ENCODE peak calls at places on chromosomes 3 and 15, in four cellular contexts. D is stimulated activated CD4-positive, alpha-beta T cell treated with anti-CD3 and anti-CD28 coated beads, Interleukin-1b, Interleukin-23, amount 100 ng/mL, for 4 hours; Q is KG1; V is kidney. E is an unnamed sample.

GRCh38 chr3:124774305-124774673 is 44.0 kb downstream of the UMPS start:
- DNase-seq in D (no peak), Q (no peak), V (peak), E (no peak)

GRCh38 chr3:160006282-160007163 is 17.9 kb downstream of the IL12A start:
- DNase-seq in D (no peak), Q (no peak), V (no peak), E (no peak)

GRCh38 chr3:186614597-186615483 is 2.0 kb downstream of the AHSG start:
- DNase-seq in D (peak), Q (peak), V (no peak), E (peak)

GRCh38 chr15:64521726-64522164 is 61.4 kb downstream of the ZNF609 start:
- DNase-seq in D (no peak), Q (no peak), V (no peak), E (no peak)

GRCh38 chr15:88382482-88382983 is 84.7 kb downstream of the MRPL46 start:
- DNase-seq in D (no peak), Q (no peak), V (no peak), E (no peak)

GRCh38 chr3:20575153-20575552 is 389.1 kb upstream of the SGO1 start:
- DNase-seq in D (no peak), Q (no peak), V (no peak), E (no peak)

GRCh38 chr15:46222861-46223260 is 588.0 kb downstream of the SQOR start:
- DNase-seq in D (no peak), Q (no peak), V (no peak), E (no peak)

GRCh38 chr3:106827515-106828213 is 549.6 kb upstream of the CCDC54 start:
- DNase-seq in D (no peak), Q (no peak), V (no peak), E (no peak)

GRCh38 chr15:49741721-49742120 is 120.9 kb downstream of the DTWD1 start:
- DNase-seq in D (no peak), Q (no peak), V (no peak), E (no peak)

GRCh38 chr3:62373215-62373614 is at the start of gene FEZF2:
- DNase-seq in D (no peak), Q (no peak), V (no peak), E (no peak)

GRCh38 chr3:118760611-118761606 is 273.7 kb downstream of the IGSF11 start:
- DNase-seq in D (no peak), Q (no peak), V (no peak), E (no peak)

GRCh38 chr15:88605507-88606436 is 15.4 kb upstream of the AEN start:
- DNase-seq in D (no peak), Q (no peak), V (no peak), E (no peak)

GRCh38 chr3:135310317-135310716 is 515.3 kb downstream of the EPHB1 start:
- DNase-seq in D (no peak), Q (no peak), V (no peak), E (no peak)

GRCh38 chr3:151307583-151307982 is 9.0 kb downstream of the GPR87 start:
- DNase-seq in D (no peak), Q (no peak), V (no peak), E (no peak)

GRCh38 chr3:4314688-4315087 is 11.5 kb downstream of the SETMAR start:
- DNase-seq in D (no peak), Q (no peak), V (no peak), E (no peak)

GRCh38 chr3:105915524-105915923 is 46.7 kb upstream of the CBLB start:
- DNase-seq in D (no peak), Q (no peak), V (no peak), E (no peak)

GRCh38 chr3:150370129-150370602 is 37.9 kb upstream of the TSC22D2 start:
- DNase-seq in D (no peak), Q (no peak), V (no peak), E (no peak)

GRCh38 chr3:39812537-39812936 is 3.1 kb downstream of the MYRIP start:
- DNase-seq in D (no peak), Q (no peak), V (no peak), E (no peak)

GRCh38 chr3:193872265-193872753 is 263.6 kb upstream of the HES1 start:
- DNase-seq in D (no peak), Q (no peak), V (no peak), E (no peak)